ENCODE peak calls at places on chromosomes 12 and 14, in nine cellular contexts. P, W, Y, L, N, A, D, R and G are unnamed samples.

GRCh38 chr12:93895096-93895460 is 217.9 kb downstream of the CRADD start:
- DNase-seq in P (no peak), W (no peak), Y (no peak), L (no peak), N (no peak), A (no peak), D (no peak), R (no peak), G (no peak)

GRCh38 chr14:76720382-76720813 is 40.9 kb upstream of the VASH1 start:
- DNase-seq in P (peak; percentile 92), W (no peak), Y (peak; percentile 18), L (peak; percentile 83), N (peak; percentile 61), A (peak; percentile 47), D (no peak), R (peak; percentile 51), G (no peak)

GRCh38 chr14:55107766-55108554 is 21.1 kb upstream of the LGALS3 start:
- DNase-seq in P (peak; percentile 90), W (no peak), Y (peak; percentile 97), L (peak; percentile 89), N (peak; percentile 57), A (no peak), D (peak; percentile 97), R (peak; percentile 83), G (peak; percentile 22)

GRCh38 chr14:74645735-74646134 is 33.7 kb upstream of the LTBP2 start:
- DNase-seq in P (no peak), W (no peak), Y (no peak), L (no peak), N (no peak), A (no peak), D (no peak), R (no peak), G (no peak)

GRCh38 chr12:389138-390096 is at the start of gene KDM5A:
- DNase-seq in P (peak; percentile 90), W (peak; percentile 94), Y (peak; percentile 96), L (peak; percentile 89), N (peak; percentile 97), A (peak; percentile 89), D (peak; percentile 88), R (peak; percentile 93), G (peak; percentile 87)

GRCh38 chr12:123427036-123427769 is 9.3 kb downstream of the RILPL2 start:
- DNase-seq in P (no peak), W (peak; percentile 94), Y (no peak), L (no peak), N (no peak), A (no peak), D (no peak), R (no peak), G (no peak)

GRCh38 chr12:3959799-3960560 is 86.8 kb upstream of the PARP11 start:
- DNase-seq in P (peak; percentile 21), W (no peak), Y (no peak), L (no peak), N (no peak), A (no peak), D (no peak), R (no peak), G (no peak)

GRCh38 chr14:67653651-67654280 is 20.7 kb downstream of the VTI1B start:
- DNase-seq in P (no peak), W (no peak), Y (no peak), L (no peak), N (no peak), A (no peak), D (no peak), R (no peak), G (no peak)

GRCh38 chr14:89681086-89682018 is 264.3 kb upstream of the FOXN3 start:
- DNase-seq in P (no peak), W (no peak), Y (no peak), L (no peak), N (no peak), A (no peak), D (no peak), R (no peak), G (no peak)

GRCh38 chr12:97323154-97323553 is 139.4 kb upstream of the RMST start:
- DNase-seq in P (no peak), W (no peak), Y (no peak), L (no peak), N (no peak), A (no peak), D (no peak), R (no peak), G (no peak)

GRCh38 chr12:67940780-67941243 is 48.4 kb upstream of the IFNG-AS1 start:
- DNase-seq in P (no peak), W (no peak), Y (peak; percentile 25), L (no peak), N (no peak), A (no peak), D (peak; percentile 23), R (peak; percentile 33), G (no peak)

GRCh38 chr12:67939611-67940010 is 49.6 kb upstream of the IFNG-AS1 start:
- DNase-seq in P (no peak), W (no peak), Y (no peak), L (no peak), N (no peak), A (no peak), D (no peak), R (no peak), G (no peak)

GRCh38 chr12:67943295-67943892 is 45.9 kb upstream of the IFNG-AS1 start:
- DNase-seq in P (no peak), W (peak; percentile 57), Y (peak; percentile 79), L (no peak), N (no peak), A (peak; percentile 54), D (peak; percentile 88), R (peak; percentile 86), G (peak; percentile 59)

GRCh38 chr12:67942704-67943103 is 46.5 kb upstream of the IFNG-AS1 start:
- DNase-seq in P (no peak), W (no peak), Y (no peak), L (no peak), N (no peak), A (no peak), D (no peak), R (no peak), G (no peak)

GRCh38 chr12:67937822-67938221 is 51.4 kb upstream of the IFNG-AS1 start:
- DNase-seq in P (no peak), W (no peak), Y (no peak), L (no peak), N (no peak), A (no peak), D (no peak), R (no peak), G (no peak)
- TF ChIP-seq CTCF in P (no peak), W (no peak), Y (no peak), L (no peak), N (no peak), A (no peak), D (no peak), R (no peak), G (no peak)

GRCh38 chr12:6363330-6364036 is 11.9 kb downstream of the SCNN1A start:
- DNase-seq in P (peak; percentile 82), W (no peak), Y (peak; percentile 47), L (peak; percentile 83), N (peak; percentile 82), A (peak; percentile 58), D (no peak), R (peak; percentile 88), G (peak; percentile 62)
- TF ChIP-seq CTCF in P (peak; percentile 5), W (no peak), Y (no peak), L (no peak), N (peak; percentile 23), A (no peak), D (peak; percentile 3), R (no peak), G (no peak)

DNA sequence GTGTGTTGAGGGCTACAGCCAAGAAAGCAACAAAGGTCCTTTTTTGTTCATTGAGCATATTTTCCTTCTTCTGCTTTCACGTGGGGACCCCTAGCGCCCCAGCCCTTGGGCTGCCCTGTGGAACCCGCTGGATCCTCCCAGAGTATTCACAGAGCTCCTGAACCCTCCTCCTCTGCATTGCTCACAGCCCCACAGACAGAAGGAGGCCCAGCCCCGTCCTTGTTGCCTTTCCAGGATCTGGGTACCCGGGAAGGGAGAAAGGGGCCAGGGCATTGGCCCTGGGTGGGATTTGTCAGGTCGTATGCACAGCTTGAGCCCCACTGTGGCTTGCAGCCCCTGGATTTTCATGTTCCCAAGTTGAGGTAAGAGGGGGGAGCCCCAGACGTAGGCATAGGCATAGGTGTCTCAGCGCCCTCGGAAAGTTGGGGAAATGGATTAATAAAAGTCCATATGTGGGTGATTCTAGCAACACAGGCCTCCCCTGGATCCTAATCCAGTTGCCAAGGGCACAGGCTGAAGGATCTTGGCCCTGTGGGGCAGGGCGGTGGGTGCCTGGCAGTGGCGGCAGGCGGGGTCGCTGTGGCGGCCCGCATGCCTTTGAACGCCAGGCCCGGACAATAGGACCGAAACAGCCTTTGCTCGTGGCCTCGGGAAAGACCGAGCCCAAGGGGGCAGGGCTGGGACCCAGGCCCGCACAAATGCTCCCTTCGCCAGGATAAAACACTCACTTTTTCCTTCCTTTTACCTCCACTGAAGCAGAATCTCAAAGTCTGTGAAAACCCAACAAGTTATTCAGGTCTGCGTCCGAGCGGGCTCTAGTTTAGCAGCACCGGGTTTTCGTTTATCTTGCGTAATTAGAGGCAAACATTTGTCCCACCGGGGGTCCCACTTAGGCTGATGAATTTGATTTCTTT is 3.0 kb upstream of the HOXC10 start:
- DNase-seq in P (no peak), W (no peak), Y (no peak), L (no peak), N (no peak), A (no peak), D (no peak), R (no peak), G (no peak)
- TF ChIP-seq CTCF in P (no peak), W (no peak), Y (no peak), L (no peak), N (no peak), A (no peak), D (no peak), R (no peak), G (no peak)

GRCh38 chr12:11801643-11802042 is 152.2 kb downstream of the ETV6 start:
- DNase-seq in P (no peak), W (no peak), Y (no peak), L (no peak), N (no peak), A (no peak), D (no peak), R (no peak), G (no peak)

GRCh38 chr12:11805043-11805442 is 155.6 kb downstream of the ETV6 start:
- DNase-seq in P (no peak), W (no peak), Y (no peak), L (no peak), N (no peak), A (no peak), D (no peak), R (no peak), G (no peak)

GRCh38 chr12:11807453-11807852 is 158.0 kb downstream of the ETV6 start:
- DNase-seq in P (no peak), W (no peak), Y (no peak), L (no peak), N (no peak), A (no peak), D (no peak), R (no peak), G (no peak)

GRCh38 chr12:11804130-11804529 is 154.7 kb downstream of the ETV6 start:
- DNase-seq in P (no peak), W (no peak), Y (no peak), L (no peak), N (no peak), A (no peak), D (no peak), R (no peak), G (no peak)

GRCh38 chr12:11805680-11806079 is 156.2 kb downstream of the ETV6 start:
- DNase-seq in P (no peak), W (no peak), Y (no peak), L (no peak), N (no peak), A (no peak), D (no peak), R (peak; percentile 46), G (no peak)
- TF ChIP-seq CTCF in P (no peak), W (no peak), Y (no peak), L (no peak), N (no peak), A (no peak), D (no peak), R (no peak), G (no peak)